ENCODE peak calls at places on chromosome 5, in six cellular contexts. V, T, Y, D, M and S are unnamed samples.

GRCh38 chr5:149358294-149358651 is 427 bp downstream of the PCYOX1L start:
- DNase-seq in V (no peak), T (peak), D (peak), M (peak), Y (peak), S (no peak)

GRCh38 chr5:93201061-93201460 is 380.0 kb downstream of the NR2F1-AS1 start:
- DNase-seq in M (no peak), Y (no peak), D (no peak), V (no peak), T (no peak), S (no peak)

GRCh38 chr5:42057254-42057690 is 132.2 kb downstream of the FBXO4 start:
- DNase-seq in T (peak), M (peak), D (peak), V (no peak), Y (peak), S (no peak)

GRCh38 chr5:17258429-17258828 is 41.0 kb downstream of the BASP1 start:
- DNase-seq in T (no peak), D (peak), V (no peak), Y (no peak), M (no peak), S (no peak)

GRCh38 chr5:91443761-91444467 is 60.8 kb upstream of the ARRDC3 start:
- DNase-seq in M (no peak), Y (no peak), V (no peak), D (peak), T (no peak), S (no peak)

GRCh38 chr5:1516615-1517601 is 6.9 kb downstream of the LPCAT1 start:
- DNase-seq in T (no peak), V (peak), Y (peak), D (peak), M (no peak), S (peak)

GRCh38 chr5:176671890-176672615 is 24.8 kb downstream of the TSPAN17 start:
- DNase-seq in M (no peak), T (no peak), D (no peak), Y (no peak), V (no peak), S (no peak)

GRCh38 chr5:119378075-119378699 is 22.4 kb downstream of the TNFAIP8 start:
- DNase-seq in M (no peak), V (no peak), T (no peak), Y (no peak), D (no peak), S (no peak)

GRCh38 chr5:72920690-72921089 is 35.2 kb upstream of the FCHO2 start:
- DNase-seq in M (no peak), Y (no peak), V (no peak), T (no peak), D (peak), S (no peak)

GRCh38 chr5:146799235-146800015 is 79.1 kb downstream of the PPP2R2B start:
- DNase-seq in M (no peak), V (no peak), D (no peak), T (no peak), Y (no peak), S (no peak)

GRCh38 chr5:169115725-169116124 is 185.2 kb downstream of the SLIT3 start:
- DNase-seq in D (no peak), T (no peak), Y (no peak), V (no peak), M (no peak), S (no peak)

GRCh38 chr5:154541553-154541952 is 63.5 kb upstream of the HAND1 start:
- DNase-seq in V (no peak), T (no peak), D (peak), M (peak), Y (no peak), S (no peak)

GRCh38 chr5:139682016-139682975 is 34.1 kb downstream of the CXXC5 start:
- DNase-seq in M (no peak), V (no peak), D (no peak), T (no peak), Y (no peak), S (no peak)

GRCh38 chr5:147887026-147887627 is 8.6 kb downstream of the SCGB3A2 start:
- DNase-seq in V (no peak), Y (no peak), T (no peak), M (no peak), D (peak), S (no peak)

GRCh38 chr5:17976404-17976803 is 342.1 kb downstream of the TAF11L14 start:
- DNase-seq in D (no peak), V (no peak), T (no peak), M (no peak), Y (no peak), S (no peak)

GRCh38 chr5:135955525-135955924 is 742 bp upstream of the LECT2 start:
- DNase-seq in Y (no peak), T (no peak), M (no peak), D (no peak), V (no peak), S (no peak)

GRCh38 chr5:164188733-164189148 is 683.3 kb downstream of the MAT2B start:
- DNase-seq in D (no peak), V (no peak), Y (no peak), M (no peak), T (no peak), S (no peak)

GRCh38 chr5:154962494-154962893 is 21.6 kb downstream of the MRPL22 start:
- DNase-seq in V (no peak), Y (no peak), T (no peak), M (no peak), D (peak), S (no peak)

GRCh38 chr5:90161399-90161798 is 248.2 kb downstream of the CETN3 start:
- DNase-seq in Y (peak), M (no peak), D (peak), V (no peak), T (no peak), S (no peak)

GRCh38 chr5:171494452-171495121 is 75.1 kb downstream of the FGF18 start:
- DNase-seq in M (no peak), T (no peak), Y (peak), D (peak), V (peak), S (peak)

GRCh38 chr5:97854871-97855762 is 672.1 kb upstream of the RIOK2 start:
- DNase-seq in T (no peak), M (no peak), Y (peak), V (no peak), D (peak), S (no peak)

GRCh38 chr5:138230981-138231589 is 18.0 kb upstream of the CDC23 start:
- DNase-seq in M (no peak), T (no peak), Y (no peak), V (no peak), D (peak), S (no peak)